ENCODE peak calls at places on chromosomes 6 and 20, in six cellular contexts. Z is transverse colon, R is RWPE1, G is A172, U is hypothalamus, M is body of pancreas. T is an unnamed sample.

GRCh38 chr20:50514035-50514337 is 3.8 kb downstream of the PTPN1 start:
- DNase-seq in Z (no peak), R (no peak), G (no peak), U (no peak), M (no peak), T (no peak)

GRCh38 chr6:27582928-27583725 is 110.2 kb upstream of the ZNF184 start:
- DNase-seq in Z (no peak), R (no peak), G (peak; percentile 73), U (no peak), M (no peak), T (peak; percentile 8)

GRCh38 chr6:84055646-84056045 is 22.1 kb downstream of the MRAP2 start:
- DNase-seq in Z (no peak), R (no peak), G (no peak), U (no peak), M (no peak), T (no peak)

GRCh38 chr20:43305749-43306148 is 116.0 kb upstream of the PTPRT start:
- DNase-seq in Z (peak; percentile 13), R (no peak), G (no peak), U (no peak), M (no peak), T (no peak)

GRCh38 chr6:38302081-38302480 is 337.6 kb downstream of the BTBD9 start:
- DNase-seq in Z (no peak), R (no peak), G (no peak), U (no peak), M (no peak), T (no peak)

GRCh38 chr6:36350681-36351091 is 14.0 kb upstream of the BNIP5 start:
- DNase-seq in Z (no peak), R (no peak), G (peak; percentile 92), U (no peak), M (peak; percentile 46), T (no peak)

GRCh38 chr6:78597966-78598365 is 269.4 kb upstream of the IRAK1BP1 start:
- DNase-seq in Z (no peak), R (no peak), G (no peak), U (no peak), M (no peak), T (no peak)

GRCh38 chr20:21396921-21397340 is 395 bp downstream of the NKX2-4 start:
- DNase-seq in Z (no peak), R (no peak), G (no peak), U (no peak), M (no peak), T (no peak)

T was measured in NCI-H1436.